ENCODE peak calls at places on chromosomes 2 and 18, in six cellular contexts. G is endothelial cell of umbilical vein, V is foreskin fibroblast, Y is right cardiac atrium, J is aorta, O is esophagus squamous epithelium. U is an unnamed sample.

GRCh38 chr2:170344663-170345099 is 166.7 kb downstream of the MYO3B start:
- DNase-seq in G (no peak), O (no peak), J (no peak), V (no peak), Y (no peak), U (no peak)

GRCh38 chr18:79487198-79488165 is 91.8 kb downstream of the NFATC1 start:
- DNase-seq in Y (peak; percentile 13), V (no peak), G (no peak), J (peak; percentile 47), O (no peak), U (no peak)

GRCh38 chr2:235703711-235704295 is 210.0 kb downstream of the AGAP1 start:
- DNase-seq in J (no peak), G (no peak), O (no peak), V (no peak), Y (no peak), U (no peak)

GRCh38 chr2:164485541-164485940 is 135.7 kb downstream of the GRB14 start:
- DNase-seq in G (no peak), Y (no peak), O (no peak), J (no peak), V (no peak), U (no peak)

GRCh38 chr2:172311921-172312345 is 115.5 kb upstream of the ITGA6 start:
- DNase-seq in Y (peak; percentile 66), V (no peak), J (no peak), G (peak; percentile 97), O (no peak), U (no peak)

GRCh38 chr2:28822036-28822435 is 11.4 kb downstream of the SPDYA start:
- DNase-seq in J (no peak), V (no peak), Y (no peak), G (no peak), O (no peak), U (no peak)

GRCh38 chr2:27445155-27445554 is 3.0 kb downstream of the KRTCAP3 start:
- DNase-seq in O (no peak), V (no peak), Y (no peak), J (no peak), G (no peak), U (no peak)

GRCh38 chr2:120382541-120383144 is 36.7 kb downstream of the INHBB start:
- DNase-seq in G (no peak), Y (no peak), O (no peak), J (peak; percentile 27), V (no peak), U (no peak)

GRCh38 chr2:56688661-56689060 is 504.9 kb downstream of the CCDC85A start:
- DNase-seq in J (no peak), V (no peak), O (no peak), Y (no peak), G (no peak), U (no peak)

GRCh38 chr2:118388771-118389170 is 300.5 kb downstream of the INSIG2 start:
- DNase-seq in G (no peak), V (peak; percentile 79), Y (no peak), J (no peak), O (no peak), U (no peak)

GRCh38 chr2:44233450-44234128 is 41.7 kb upstream of the SLC3A1 start:
- DNase-seq in G (peak; percentile 82), V (peak; percentile 68), O (no peak), Y (no peak), J (no peak), U (no peak)

GRCh38 chr2:113795405-113795920 is 39.0 kb upstream of the SLC35F5 start:
- DNase-seq in J (no peak), O (no peak), G (no peak), V (no peak), Y (no peak), U (no peak)

GRCh38 chr2:189366349-189366748 is 74.9 kb upstream of the WDR75 start:
- DNase-seq in G (no peak), V (no peak), O (no peak), J (no peak), Y (no peak), U (no peak)

GRCh38 chr2:214127178-214127970 is 283.5 kb upstream of the VWC2L start:
- DNase-seq in O (no peak), V (peak; percentile 88), G (no peak), J (peak; percentile 45), Y (peak; percentile 33), U (no peak)

GRCh38 chr2:69618362-69618761 is 25.2 kb downstream of the AAK1 start:
- DNase-seq in Y (no peak), O (no peak), V (no peak), G (no peak), J (peak; percentile 58), U (no peak)

GRCh38 chr2:101188683-101189405 is 37.7 kb upstream of the TBC1D8 start:
- DNase-seq in J (no peak), V (peak; percentile 57), O (no peak), G (peak; percentile 41), Y (no peak), U (no peak)

GRCh38 chr2:72001937-72002690 is 145.5 kb downstream of the CYP26B1 start:
- DNase-seq in J (no peak), G (no peak), O (no peak), Y (peak; percentile 27), V (no peak), U (no peak)

GRCh38 chr2:39380525-39381150 is 56.4 kb downstream of the MAP4K3 start:
- DNase-seq in V (peak; percentile 36), O (no peak), G (peak; percentile 5), Y (no peak), J (no peak), U (no peak)

GRCh38 chr2:15218423-15219086 is 342.6 kb downstream of the NBAS start:
- DNase-seq in G (no peak), J (no peak), Y (no peak), V (no peak), O (no peak), U (no peak)

GRCh38 chr2:131584380-131584779 is 56.7 kb downstream of the CCDC74A start:
- DNase-seq in J (no peak), O (no peak), Y (no peak), V (no peak), G (no peak), U (no peak)

GRCh38 chr2:131584940-131585339 is 57.3 kb downstream of the CCDC74A start:
- DNase-seq in O (no peak), V (no peak), Y (no peak), G (no peak), J (no peak), U (peak; percentile 87)

GRCh38 chr2:131577812-131578211 is 50.1 kb downstream of the CCDC74A start:
- DNase-seq in Y (no peak), O (no peak), V (no peak), J (no peak), G (no peak), U (no peak)

DNA sequence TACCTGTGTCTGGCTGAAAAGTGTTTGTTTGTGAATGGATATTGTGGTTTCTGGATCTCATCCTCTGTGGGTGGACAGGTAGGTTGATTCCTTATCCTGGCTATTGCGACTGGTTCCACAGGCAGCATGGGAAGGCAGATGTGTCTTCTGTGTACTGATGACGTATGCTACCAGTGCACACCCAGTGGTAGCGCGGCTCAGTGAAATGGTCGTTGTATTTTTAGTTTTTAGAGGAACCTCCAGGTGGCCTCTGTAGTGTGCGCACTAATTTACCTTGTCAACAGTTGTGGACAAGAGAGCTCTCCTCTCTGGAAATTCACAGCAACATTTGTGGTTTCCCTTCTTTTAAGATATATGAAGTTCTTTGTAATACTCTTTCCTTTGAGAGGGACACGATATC is 52.5 kb downstream of the CCDC74A start:
- DNase-seq in O (no peak), G (no peak), Y (no peak), V (no peak), J (no peak), U (no peak)
- H3K4me3 ChIP-seq in O (no peak overlapping the region), G (no peak overlapping the region), Y (no peak overlapping the region), V (no peak overlapping the region), J (no peak overlapping the region), U (no peak overlapping the region)

GRCh38 chr2:240987588-240987987 is 10.8 kb upstream of the SNED1 start:
- DNase-seq in G (no peak), Y (peak; percentile 18), O (no peak), J (peak; percentile 47), V (no peak), U (no peak)
- H3K4me3 ChIP-seq in G (no peak overlapping the region), Y (no peak overlapping the region), O (no peak overlapping the region), J (no peak overlapping the region), V (no peak overlapping the region), U (no peak overlapping the region)

GRCh38 chr18:61333271-61333745 is at the start of gene CDH20:
- DNase-seq in V (no peak), G (no peak), O (no peak), J (no peak), Y (no peak), U (no peak)
- H3K4me3 ChIP-seq in V (peak within 1 kb of the TSS; percentile 57), G (peak within 1 kb of the TSS; percentile 62), O (peak within 1 kb of the TSS; percentile 60), J (no peak within 1 kb of the TSS), Y (peak within 1 kb of the TSS; percentile 30), U (no peak within 1 kb of the TSS)

GRCh38 chr2:178344121-178344520 is 106.9 kb downstream of the PRKRA start:
- DNase-seq in Y (no peak), G (no peak), O (no peak), J (no peak), V (no peak), U (no peak)
- H3K4me3 ChIP-seq in Y (no peak overlapping the region), G (no peak overlapping the region), O (no peak overlapping the region), J (no peak overlapping the region), V (no peak overlapping the region), U (no peak overlapping the region)

GRCh38 chr2:239629936-239630617 is 229.3 kb upstream of the HDAC4 start:
- DNase-seq in Y (no peak), O (no peak), J (no peak), G (no peak), V (no peak), U (no peak)

GRCh38 chr2:239626971-239627598 is 226.3 kb upstream of the HDAC4 start:
- DNase-seq in Y (no peak), J (no peak), V (no peak), O (no peak), G (no peak), U (no peak)

GRCh38 chr2:239625913-239626734 is 225.3 kb upstream of the HDAC4 start:
- DNase-seq in V (no peak), G (no peak), Y (no peak), J (no peak), O (no peak), U (no peak)

GRCh38 chr2:239634769-239635168 is 233.9 kb upstream of the HDAC4 start:
- DNase-seq in Y (no peak), G (no peak), O (no peak), V (no peak), J (no peak), U (no peak)

DNA sequence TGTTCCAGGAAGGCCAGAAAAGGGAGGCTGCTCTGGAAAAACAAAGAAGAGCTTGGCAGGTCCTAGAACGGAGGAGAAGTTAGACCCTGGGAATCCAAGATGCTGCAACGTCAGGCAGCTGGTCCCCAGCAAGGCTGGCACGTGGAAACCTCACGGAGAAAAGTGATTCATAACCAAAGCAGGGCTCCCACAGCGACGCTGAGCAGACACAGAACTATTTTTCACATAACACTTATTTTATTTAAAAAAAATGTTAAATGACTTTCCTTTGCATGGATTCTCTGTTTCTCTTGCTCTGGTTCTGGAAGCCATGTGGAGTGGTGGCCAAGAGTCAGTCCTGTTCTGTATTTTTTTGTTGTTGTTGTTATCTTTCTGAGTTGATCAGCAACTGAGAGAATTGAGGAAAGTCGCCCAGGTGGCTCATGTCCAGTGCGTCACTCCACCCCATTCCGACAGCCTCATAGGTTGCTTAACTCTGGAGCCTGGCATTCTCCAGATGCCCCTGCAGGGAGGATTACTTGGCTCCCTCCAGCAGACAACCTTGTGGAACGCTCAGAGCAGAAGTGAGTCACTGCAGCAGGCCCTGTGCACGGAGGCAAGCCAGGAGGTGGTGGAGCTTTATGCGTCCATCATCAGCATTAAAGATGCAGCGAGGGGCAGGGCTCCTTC is 229.9 kb upstream of the HDAC4 start:
- DNase-seq in G (no peak), V (peak; percentile 54), O (no peak), Y (no peak), J (peak; percentile 72), U (no peak)
- H3K4me3 ChIP-seq in G (no peak overlapping the region), V (no peak overlapping the region), O (no peak overlapping the region), Y (no peak overlapping the region), J (no peak overlapping the region), U (no peak overlapping the region)